ENCODE peak calls at places on chromosomes 11 and 22, in seven cellular contexts. One of them, this sample, is unnamed.

GRCh38 chr11:118914178-118914918 is 11.4 kb downstream of the BCL9L start:
- DNase-seq in left ventricle myocardium superior: peak
- DNase-seq in kidney: peak
- DNase-seq in suprapubic skin: no peak
- DNase-seq in RWPE1: no peak
- DNase-seq in LoVo: peak
- DNase-seq in astrocyte of the spinal cord: no peak
- DNase-seq in this sample: peak

GRCh38 chr22:34414467-34415440 is 494.5 kb upstream of the LARGE1 start:
- DNase-seq in left ventricle myocardium superior: no peak
- DNase-seq in kidney: no peak
- DNase-seq in suprapubic skin: no peak
- DNase-seq in RWPE1: peak
- DNase-seq in LoVo: peak
- DNase-seq in astrocyte of the spinal cord: no peak
- DNase-seq in this sample: peak

GRCh38 chr11:62721994-62722393 is 5.3 kb downstream of the HNRNPUL2 start:
- DNase-seq in left ventricle myocardium superior: no peak
- DNase-seq in kidney: no peak
- DNase-seq in suprapubic skin: no peak
- DNase-seq in RWPE1: no peak
- DNase-seq in LoVo: no peak
- DNase-seq in astrocyte of the spinal cord: peak
- DNase-seq in this sample: no peak

GRCh38 chr22:47630741-47631534 is 868.5 kb downstream of the TBC1D22A start:
- DNase-seq in left ventricle myocardium superior: no peak
- DNase-seq in kidney: peak
- DNase-seq in suprapubic skin: no peak
- DNase-seq in RWPE1: no peak
- DNase-seq in LoVo: no peak
- DNase-seq in astrocyte of the spinal cord: no peak
- DNase-seq in this sample: no peak

GRCh38 chr11:693415-693831 is 1.6 kb downstream of the DEAF1 start:
- DNase-seq in left ventricle myocardium superior: no peak
- DNase-seq in kidney: no peak
- DNase-seq in suprapubic skin: no peak
- DNase-seq in RWPE1: no peak
- DNase-seq in LoVo: no peak
- DNase-seq in astrocyte of the spinal cord: no peak
- DNase-seq in this sample: peak

GRCh38 chr11:19027829-19028595 is 32.5 kb downstream of the MRGPRX2 start:
- DNase-seq in left ventricle myocardium superior: no peak
- DNase-seq in kidney: no peak
- DNase-seq in suprapubic skin: no peak
- DNase-seq in RWPE1: peak
- DNase-seq in LoVo: peak
- DNase-seq in astrocyte of the spinal cord: peak
- DNase-seq in this sample: no peak

GRCh38 chr22:49933236-49933921 is 14.9 kb downstream of the CRELD2 start:
- DNase-seq in left ventricle myocardium superior: peak
- DNase-seq in kidney: peak
- DNase-seq in suprapubic skin: no peak
- DNase-seq in RWPE1: no peak
- DNase-seq in LoVo: no peak
- DNase-seq in astrocyte of the spinal cord: no peak
- DNase-seq in this sample: no peak

GRCh38 chr22:48224332-48224731 is 1461.9 kb downstream of the TBC1D22A start:
- DNase-seq in left ventricle myocardium superior: no peak
- DNase-seq in kidney: no peak
- DNase-seq in suprapubic skin: no peak
- DNase-seq in RWPE1: no peak
- DNase-seq in LoVo: no peak
- DNase-seq in astrocyte of the spinal cord: no peak
- DNase-seq in this sample: no peak

GRCh38 chr11:1299621-1300020 is 9.8 kb downstream of the TOLLIP start:
- DNase-seq in left ventricle myocardium superior: peak
- DNase-seq in kidney: peak
- DNase-seq in suprapubic skin: peak
- DNase-seq in RWPE1: no peak
- DNase-seq in LoVo: no peak
- DNase-seq in astrocyte of the spinal cord: no peak
- DNase-seq in this sample: no peak

GRCh38 chr11:73270089-73270854 is 1.9 kb upstream of the P2RY6 start:
- DNase-seq in left ventricle myocardium superior: no peak
- DNase-seq in kidney: no peak
- DNase-seq in suprapubic skin: peak
- DNase-seq in RWPE1: no peak
- DNase-seq in LoVo: no peak
- DNase-seq in astrocyte of the spinal cord: no peak
- DNase-seq in this sample: no peak

GRCh38 chr11:2530131-2530854 is 85.5 kb downstream of the KCNQ1 start:
- DNase-seq in left ventricle myocardium superior: peak
- DNase-seq in kidney: peak
- DNase-seq in suprapubic skin: peak
- DNase-seq in RWPE1: no peak
- DNase-seq in LoVo: no peak
- DNase-seq in astrocyte of the spinal cord: no peak
- DNase-seq in this sample: no peak

GRCh38 chr22:35454416-35455054 is 54.6 kb downstream of the MCM5 start:
- DNase-seq in left ventricle myocardium superior: no peak
- DNase-seq in kidney: no peak
- DNase-seq in suprapubic skin: no peak
- DNase-seq in RWPE1: no peak
- DNase-seq in LoVo: no peak
- DNase-seq in astrocyte of the spinal cord: no peak
- DNase-seq in this sample: no peak

GRCh38 chr11:66070604-66071325 is 693 bp downstream of the PACS1 start:
- DNase-seq in left ventricle myocardium superior: peak
- DNase-seq in kidney: peak
- DNase-seq in suprapubic skin: peak
- DNase-seq in RWPE1: peak
- DNase-seq in LoVo: no peak
- DNase-seq in astrocyte of the spinal cord: peak
- DNase-seq in this sample: no peak

GRCh38 chr11:61021661-61022212 is 50.3 kb downstream of the CD6 start:
- DNase-seq in left ventricle myocardium superior: peak
- DNase-seq in kidney: no peak
- DNase-seq in suprapubic skin: no peak
- DNase-seq in RWPE1: peak
- DNase-seq in LoVo: no peak
- DNase-seq in astrocyte of the spinal cord: no peak
- DNase-seq in this sample: no peak

GRCh38 chr22:29689872-29690213 is 30.0 kb upstream of the CABP7 start:
- DNase-seq in left ventricle myocardium superior: peak
- DNase-seq in kidney: no peak
- DNase-seq in suprapubic skin: no peak
- DNase-seq in RWPE1: no peak
- DNase-seq in LoVo: no peak
- DNase-seq in astrocyte of the spinal cord: peak
- DNase-seq in this sample: peak

GRCh38 chr11:64132982-64133705 is 32.8 kb downstream of the MACROD1 start:
- DNase-seq in left ventricle myocardium superior: no peak
- DNase-seq in kidney: no peak
- DNase-seq in suprapubic skin: no peak
- DNase-seq in RWPE1: no peak
- DNase-seq in LoVo: no peak
- DNase-seq in astrocyte of the spinal cord: no peak
- DNase-seq in this sample: no peak

GRCh38 chr11:75244052-75244814 is 3.7 kb downstream of the TPBGL start:
- DNase-seq in left ventricle myocardium superior: no peak
- DNase-seq in kidney: no peak
- DNase-seq in suprapubic skin: peak
- DNase-seq in RWPE1: no peak
- DNase-seq in LoVo: no peak
- DNase-seq in astrocyte of the spinal cord: no peak
- DNase-seq in this sample: no peak

GRCh38 chr22:38490915-38491314 is 15.2 kb downstream of the DDX17 start:
- DNase-seq in left ventricle myocardium superior: no peak
- DNase-seq in kidney: peak
- DNase-seq in suprapubic skin: no peak
- DNase-seq in RWPE1: no peak
- DNase-seq in LoVo: no peak
- DNase-seq in astrocyte of the spinal cord: peak
- DNase-seq in this sample: no peak

GRCh38 chr11:111870887-111871692 is at the start of gene ALG9:
- DNase-seq in left ventricle myocardium superior: peak
- DNase-seq in kidney: peak
- DNase-seq in suprapubic skin: peak
- DNase-seq in RWPE1: peak
- DNase-seq in LoVo: peak
- DNase-seq in astrocyte of the spinal cord: peak
- DNase-seq in this sample: peak

GRCh38 chr11:61698173-61698965 is 18.2 kb downstream of the DAGLA start:
- DNase-seq in left ventricle myocardium superior: peak
- DNase-seq in kidney: peak
- DNase-seq in suprapubic skin: no peak
- DNase-seq in RWPE1: no peak
- DNase-seq in LoVo: no peak
- DNase-seq in astrocyte of the spinal cord: no peak
- DNase-seq in this sample: peak

GRCh38 chr22:31128156-31128555 is 5.4 kb downstream of the INPP5J start:
- DNase-seq in left ventricle myocardium superior: no peak
- DNase-seq in kidney: no peak
- DNase-seq in suprapubic skin: no peak
- DNase-seq in RWPE1: no peak
- DNase-seq in LoVo: no peak
- DNase-seq in astrocyte of the spinal cord: no peak
- DNase-seq in this sample: no peak

GRCh38 chr11:64564947-64565889 is 25.8 kb upstream of the SLC22A12 start:
- DNase-seq in left ventricle myocardium superior: peak
- DNase-seq in kidney: peak
- DNase-seq in suprapubic skin: no peak
- DNase-seq in RWPE1: no peak
- DNase-seq in LoVo: no peak
- DNase-seq in astrocyte of the spinal cord: no peak
- DNase-seq in this sample: no peak

GRCh38 chr11:65643971-65644370 is 6.1 kb downstream of the SIPA1 start:
- DNase-seq in left ventricle myocardium superior: no peak
- DNase-seq in kidney: no peak
- DNase-seq in suprapubic skin: no peak
- DNase-seq in RWPE1: peak
- DNase-seq in LoVo: no peak
- DNase-seq in astrocyte of the spinal cord: no peak
- DNase-seq in this sample: no peak

GRCh38 chr11:73312806-73313403 is 4.8 kb downstream of the ARHGEF17 start:
- DNase-seq in left ventricle myocardium superior: no peak
- DNase-seq in kidney: no peak
- DNase-seq in suprapubic skin: no peak
- DNase-seq in RWPE1: no peak
- DNase-seq in LoVo: no peak
- DNase-seq in astrocyte of the spinal cord: peak
- DNase-seq in this sample: no peak

GRCh38 chr22:36773935-36774334 is 2.0 kb downstream of the IFT27 start:
- DNase-seq in left ventricle myocardium superior: no peak
- DNase-seq in kidney: no peak
- DNase-seq in suprapubic skin: no peak
- DNase-seq in RWPE1: no peak
- DNase-seq in LoVo: peak
- DNase-seq in astrocyte of the spinal cord: peak
- DNase-seq in this sample: peak

GRCh38 chr11:44270403-44271192 is 39.3 kb downstream of the ALX4 start:
- DNase-seq in left ventricle myocardium superior: no peak
- DNase-seq in kidney: no peak
- DNase-seq in suprapubic skin: peak
- DNase-seq in RWPE1: no peak
- DNase-seq in LoVo: no peak
- DNase-seq in astrocyte of the spinal cord: no peak
- DNase-seq in this sample: no peak

This sample was measured in COR-L47.